ENCODE peak calls at places on chromosomes 5 and 9, in eight cellular contexts. F, W, K, P, S, V, R and I are unnamed samples.

GRCh38 chr5:62509823-62510222 is 68.8 kb upstream of the LRRC70 start:
- DNase-seq in F (no peak), V (no peak), S (no peak), R (no peak), K (no peak), P (peak), W (no peak), I (no peak)

GRCh38 chr5:173041881-173042481 is 14.2 kb upstream of the CREBRF start:
- DNase-seq in R (no peak), P (no peak), K (no peak), W (no peak), F (no peak), V (no peak), S (no peak), I (no peak)

GRCh38 chr5:61313960-61314681 is 17.9 kb upstream of the ZSWIM6 start:
- DNase-seq in K (no peak), R (peak), S (peak), F (no peak), V (no peak), P (peak), W (no peak), I (peak)

GRCh38 chr9:68640421-68641089 is 64.5 kb upstream of the PIP5K1B start:
- DNase-seq in F (no peak), W (no peak), K (no peak), R (no peak), S (no peak), V (no peak), P (no peak), I (no peak)

GRCh38 chr9:5799314-5799713 is 33.6 kb downstream of the ERMP1 start:
- DNase-seq in F (peak), V (no peak), P (peak), K (no peak), R (no peak), W (peak), S (no peak), I (peak)

GRCh38 chr5:134526483-134527155 is 1.1 kb downstream of the JADE2 start:
- DNase-seq in F (peak), S (no peak), P (no peak), K (peak), R (no peak), V (peak), W (peak), I (peak)

GRCh38 chr5:131328536-131329186 is 64.8 kb downstream of the CDC42SE2 start:
- DNase-seq in P (peak), V (no peak), K (no peak), F (no peak), W (no peak), S (peak), R (no peak), I (peak)

GRCh38 chr9:13033959-13034695 is 245.4 kb downstream of the MPDZ start:
- DNase-seq in W (peak), F (peak), K (peak), V (peak), S (no peak), R (no peak), P (peak), I (peak)

GRCh38 chr5:140358738-140359310 is 1.2 kb upstream of the SLC4A9 start:
- DNase-seq in P (peak), S (no peak), K (no peak), F (no peak), R (no peak), W (peak), V (no peak), I (peak)

GRCh38 chr5:11719888-11720481 is 184.3 kb downstream of the CTNND2 start:
- DNase-seq in R (no peak), K (peak), S (peak), P (no peak), V (no peak), F (peak), W (peak), I (peak)

GRCh38 chr5:56951131-56951945 is 585 bp downstream of the MIER3 start:
- DNase-seq in R (no peak), F (peak), S (no peak), V (peak), W (peak), P (peak), K (peak), I (peak)

GRCh38 chr5:120545007-120545406 is 80.9 kb downstream of the PRR16 start:
- DNase-seq in R (peak), S (no peak), F (no peak), W (no peak), P (no peak), K (no peak), V (no peak), I (no peak)

GRCh38 chr9:130793589-130793988 is 41.5 kb upstream of the ABL1 start:
- DNase-seq in F (no peak), P (no peak), V (no peak), K (no peak), R (no peak), S (no peak), W (no peak), I (no peak)

GRCh38 chr5:61471352-61471751 is 139.3 kb downstream of the ZSWIM6 start:
- DNase-seq in V (no peak), R (no peak), W (no peak), P (no peak), K (no peak), S (no peak), F (no peak), I (no peak)

GRCh38 chr5:172188893-172189692 is 1.1 kb upstream of the STK10 start:
- DNase-seq in W (peak), S (no peak), P (no peak), V (no peak), R (no peak), K (no peak), F (no peak), I (no peak)

GRCh38 chr9:105497704-105498103 is 49.9 kb downstream of the FSD1L start:
- DNase-seq in R (no peak), V (no peak), W (no peak), K (no peak), P (no peak), S (no peak), F (no peak), I (no peak)

GRCh38 chr5:41835625-41836024 is 34.6 kb downstream of the OXCT1 start:
- DNase-seq in V (peak), P (peak), W (peak), R (peak), S (peak), F (peak), K (no peak), I (peak)

GRCh38 chr9:4491621-4491975 is 1.3 kb downstream of the SLC1A1 start:
- DNase-seq in V (no peak), S (no peak), K (peak), P (no peak), R (no peak), W (peak), F (no peak), I (no peak)

GRCh38 chr5:42543774-42544173 is 120.5 kb downstream of the GHR start:
- DNase-seq in F (no peak), P (no peak), K (no peak), S (no peak), R (no peak), V (no peak), W (no peak), I (no peak)

GRCh38 chr5:88886756-88887741 is 4.1 kb upstream of the MEF2C start:
- DNase-seq in S (no peak), R (no peak), P (peak), F (no peak), V (no peak), W (no peak), K (no peak), I (no peak)

GRCh38 chr9:99419099-99419498 is 197.0 kb downstream of the SEC61B start:
- DNase-seq in V (no peak), K (no peak), R (no peak), F (no peak), W (no peak), S (no peak), P (peak), I (no peak)

GRCh38 chr5:118506453-118506852 is 481.9 kb downstream of the DTWD2 start:
- DNase-seq in F (no peak), W (no peak), K (no peak), P (no peak), V (no peak), R (no peak), S (no peak), I (no peak)

GRCh38 chr9:77019810-77020437 is 469 bp downstream of the FOXB2 start:
- DNase-seq in K (no peak), P (no peak), F (no peak), R (no peak), V (no peak), S (no peak), W (peak), I (no peak)

GRCh38 chr5:168747987-168748777 is 169.0 kb upstream of the PANK3 start:
- DNase-seq in P (no peak), V (no peak), S (no peak), K (peak), R (no peak), F (peak), W (peak), I (peak)

GRCh38 chr5:53200309-53200708 is 90.8 kb upstream of the MOCS2 start:
- DNase-seq in R (no peak), S (no peak), V (no peak), F (no peak), K (no peak), P (peak), W (no peak), I (no peak)

GRCh38 chr5:102554092-102554491 is 55.3 kb upstream of the SLCO6A1 start:
- DNase-seq in F (no peak), K (no peak), V (no peak), W (peak), R (no peak), S (peak), P (no peak), I (no peak)

GRCh38 chr9:88590558-88591146 is 55.7 kb downstream of the NXNL2 start:
- DNase-seq in V (no peak), W (peak), K (no peak), P (no peak), S (no peak), F (no peak), R (no peak), I (peak)
- TF ChIP-seq CTCF in V (no peak), W (peak), K (no peak), P (no peak), S (peak), F (no peak), R (peak), I (no peak)

DNA sequence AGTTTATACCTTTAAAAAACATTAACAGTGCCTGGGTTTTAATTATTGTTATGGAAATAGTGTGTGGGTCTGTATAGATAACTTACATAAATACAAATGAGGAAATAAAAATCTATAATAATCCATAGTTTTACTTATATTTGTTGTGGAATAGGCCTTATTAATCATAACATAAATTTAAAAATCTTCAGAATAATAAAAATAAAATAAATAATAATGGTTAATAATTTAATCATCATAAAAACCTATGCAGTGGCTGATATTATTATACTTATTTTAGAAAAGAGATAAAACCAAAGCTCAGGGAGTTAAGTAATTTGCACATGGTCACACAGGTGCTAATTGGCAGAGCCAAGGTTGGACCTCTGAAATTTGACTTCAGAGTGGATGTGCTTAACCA is 785.3 kb upstream of the SEMA6A start:
- DNase-seq in P (no peak), W (no peak), V (no peak), F (no peak), K (no peak), S (no peak), R (no peak), I (no peak)
- TF ChIP-seq CTCF in P (no peak), W (no peak), V (no peak), F (no peak), K (no peak), S (no peak), R (no peak), I (no peak)

GRCh38 chr9:86286278-86286677 is 3.9 kb upstream of the ISCA1 start:
- DNase-seq in R (no peak), S (no peak), F (no peak), K (no peak), W (no peak), V (no peak), P (no peak), I (no peak)

GRCh38 chr9:86288501-86288900 is 6.2 kb upstream of the ISCA1 start:
- DNase-seq in K (no peak), R (no peak), W (no peak), P (no peak), F (no peak), S (no peak), V (no peak), I (no peak)

GRCh38 chr9:86282979-86283535 is 719 bp upstream of the ISCA1 start:
- DNase-seq in K (no peak), P (peak), R (peak), V (no peak), F (no peak), S (peak), W (no peak), I (peak)

GRCh38 chr9:86285247-86285646 is 2.9 kb upstream of the ISCA1 start:
- DNase-seq in P (no peak), K (no peak), W (no peak), R (no peak), S (no peak), V (no peak), F (no peak), I (no peak)

DNA sequence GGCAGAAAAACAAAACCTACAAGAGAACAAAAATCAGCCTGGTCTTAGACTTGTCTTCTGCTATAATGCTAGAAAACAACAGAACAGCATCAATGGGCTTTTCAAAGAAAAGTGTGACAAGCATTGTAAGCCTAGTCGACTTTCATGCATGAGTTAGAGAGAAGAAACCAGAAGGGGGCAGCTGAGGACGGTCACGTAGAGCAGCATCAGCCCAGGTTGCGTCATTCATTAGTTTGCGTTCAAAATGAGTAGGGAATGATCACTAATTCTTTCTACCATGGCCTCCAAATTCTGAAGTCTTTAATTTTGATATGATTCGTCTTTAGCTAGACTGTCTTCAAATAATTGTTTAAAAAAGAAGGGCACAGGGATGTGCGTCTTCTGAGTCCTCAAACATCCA is 4.7 kb upstream of the ISCA1 start:
- DNase-seq in K (no peak), R (no peak), S (peak), W (peak), P (peak), V (no peak), F (peak), I (peak)
- TF ChIP-seq CTCF in K (no peak), R (peak), S (peak), W (peak), P (peak), V (no peak), F (peak), I (no peak)

GRCh38 chr5:149999359-149999758 is 1.1 kb downstream of the TIGD6 start:
- DNase-seq in P (peak), S (no peak), R (no peak), V (no peak), F (no peak), W (no peak), K (no peak), I (no peak)
- TF ChIP-seq CTCF in P (no peak), S (no peak), R (no peak), V (no peak), F (no peak), W (no peak), K (no peak), I (no peak)

GRCh38 chr5:148817606-148818005 is 8.8 kb upstream of the ADRB2 start:
- DNase-seq in W (no peak), S (no peak), V (no peak), F (no peak), P (no peak), R (no peak), K (no peak), I (no peak)

GRCh38 chr5:148816822-148817221 is 9.6 kb upstream of the ADRB2 start:
- DNase-seq in F (no peak), P (no peak), V (no peak), K (no peak), S (no peak), R (no peak), W (peak), I (no peak)

GRCh38 chr5:148816357-148816756 is 10.1 kb upstream of the ADRB2 start:
- DNase-seq in S (no peak), K (no peak), W (no peak), F (no peak), R (no peak), P (no peak), V (no peak), I (no peak)

GRCh38 chr5:148815578-148815977 is 10.8 kb upstream of the ADRB2 start:
- DNase-seq in R (no peak), S (no peak), P (no peak), K (no peak), F (no peak), V (no peak), W (no peak), I (no peak)

DNA sequence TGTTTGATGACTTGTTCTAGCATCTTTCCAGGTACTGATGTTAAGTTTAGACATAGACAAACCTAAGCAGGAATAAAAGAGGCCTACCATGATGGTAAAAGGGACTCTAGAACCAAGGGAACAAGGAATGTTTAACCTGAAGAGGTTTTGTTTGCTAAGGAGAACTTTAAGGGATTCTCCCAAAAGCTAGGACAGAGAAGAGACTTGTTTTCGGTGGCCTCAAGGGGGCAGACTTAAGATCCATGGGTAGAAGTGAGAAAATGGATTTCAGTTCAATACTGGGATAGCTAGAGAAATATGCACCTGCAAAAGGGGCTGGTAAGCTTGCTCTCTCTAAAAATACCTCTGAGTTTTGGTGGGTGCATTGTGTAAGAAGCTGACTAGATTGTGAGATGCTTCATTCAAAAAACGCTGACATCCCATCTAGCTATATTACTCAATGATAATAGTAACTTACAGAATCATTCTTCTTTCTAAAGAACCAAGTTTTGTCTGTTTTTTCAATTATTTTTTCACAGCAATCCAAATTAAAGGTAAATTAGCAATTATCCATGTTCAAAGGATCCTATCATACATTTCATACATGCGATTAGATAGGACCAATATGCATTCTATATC is 5.5 kb upstream of the ADRB2 start:
- DNase-seq in R (no peak), W (peak), P (peak), V (no peak), F (no peak), K (no peak), S (no peak), I (peak)
- TF ChIP-seq CTCF in R (peak), W (peak), P (peak), V (peak), F (peak), K (peak), S (peak), I (peak)

DNA sequence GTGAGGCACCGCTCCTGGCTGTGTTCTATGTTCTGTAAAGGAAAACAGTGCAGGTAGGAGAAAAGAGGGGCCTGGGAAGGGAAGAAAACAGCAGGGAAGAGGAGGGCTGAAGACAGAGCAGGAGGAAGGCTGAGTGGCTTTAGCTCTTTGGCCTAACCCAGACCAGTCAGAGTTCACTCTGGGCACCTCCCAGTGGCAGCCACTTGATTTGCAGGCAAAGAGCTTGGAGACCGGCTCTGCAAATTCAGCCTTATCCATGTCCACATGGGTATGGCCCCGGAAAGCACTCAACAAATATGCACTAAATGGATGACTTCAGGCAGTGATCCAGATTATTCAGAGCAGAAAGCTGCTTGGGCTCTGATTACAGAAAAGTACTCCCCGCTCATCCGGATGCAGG is 4.4 kb upstream of the RNU6ATAC start:
- DNase-seq in S (no peak), V (no peak), K (no peak), W (no peak), F (no peak), P (no peak), R (no peak), I (no peak)
- TF ChIP-seq CTCF in S (peak), V (no peak), K (no peak), W (peak), F (peak), P (peak), R (peak), I (peak)